ENCODE peak calls at places on chromosomes 13 and 19, in four cellular contexts. One of them, this sample, is unnamed.

GRCh38 chr13:24161010-24161775 is 673 bp downstream of the SPATA13 start:
- DNase-seq in K562: peak; percentile 10
- DNase-seq in H1: peak; percentile 75
- DNase-seq in HepG2: peak; percentile 55
- DNase-seq in this sample: peak; percentile 52

GRCh38 chr19:17837972-17838371 is 9.8 kb downstream of the JAK3 start:
- DNase-seq in K562: no peak
- DNase-seq in HepG2: no peak
- DNase-seq in H1: no peak
- DNase-seq in this sample: no peak

GRCh38 chr19:35879068-35879467 is 10.7 kb downstream of the APLP1 start:
- DNase-seq in K562: peak; percentile 43
- DNase-seq in HepG2: no peak
- DNase-seq in H1: no peak
- DNase-seq in this sample: peak; percentile 30

GRCh38 chr13:40315416-40316064 is 350.9 kb downstream of the FOXO1 start:
- DNase-seq in HepG2: no peak
- DNase-seq in K562: no peak
- DNase-seq in H1: no peak
- DNase-seq in this sample: no peak

GRCh38 chr19:18733196-18733647 is 49.7 kb downstream of the CRTC1 start:
- DNase-seq in K562: no peak
- DNase-seq in HepG2: peak; percentile 18
- DNase-seq in H1: no peak
- DNase-seq in this sample: no peak

GRCh38 chr19:44863990-44864389 is 17.9 kb downstream of the NECTIN2 start:
- DNase-seq in HepG2: no peak
- DNase-seq in H1: no peak
- DNase-seq in K562: no peak
- DNase-seq in this sample: no peak

GRCh38 chr19:33440682-33441081 is 67.2 kb downstream of the CEBPG start:
- DNase-seq in HepG2: no peak
- DNase-seq in K562: no peak
- DNase-seq in H1: no peak
- DNase-seq in this sample: no peak

GRCh38 chr13:44049546-44049945 is 169.8 kb downstream of the LACC1 start:
- DNase-seq in H1: no peak
- DNase-seq in K562: no peak
- DNase-seq in HepG2: no peak
- DNase-seq in this sample: no peak

GRCh38 chr19:13318190-13318589 is 168.0 kb downstream of the IER2 start:
- DNase-seq in H1: no peak
- DNase-seq in HepG2: no peak
- DNase-seq in K562: no peak
- DNase-seq in this sample: no peak

GRCh38 chr19:681029-681626 is 4.9 kb downstream of the FSTL3 start:
- DNase-seq in H1: no peak
- DNase-seq in K562: peak; percentile 93
- DNase-seq in HepG2: no peak
- DNase-seq in this sample: peak; percentile 96

GRCh38 chr13:110126391-110126961 is 180.5 kb downstream of the COL4A1 start:
- DNase-seq in HepG2: no peak
- DNase-seq in H1: no peak
- DNase-seq in K562: no peak
- DNase-seq in this sample: peak; percentile 54

GRCh38 chr13:111850458-111850857 is 216.5 kb upstream of the SOX1 start:
- DNase-seq in H1: peak; percentile 40
- DNase-seq in HepG2: no peak
- DNase-seq in K562: no peak
- DNase-seq in this sample: no peak

GRCh38 chr13:24127116-24127631 is 33.3 kb upstream of the SPATA13 start:
- DNase-seq in H1: no peak
- DNase-seq in K562: no peak
- DNase-seq in HepG2: no peak
- DNase-seq in this sample: no peak

GRCh38 chr19:47231215-47232054 is 436 bp upstream of the BBC3 start:
- DNase-seq in H1: peak; percentile 86
- DNase-seq in HepG2: peak; percentile 88
- DNase-seq in K562: peak; percentile 90
- DNase-seq in this sample: peak; percentile 85

GRCh38 chr13:111505175-111505777 is 184.8 kb downstream of the TEX29 start:
- DNase-seq in K562: peak; percentile 52
- DNase-seq in H1: peak; percentile 77
- DNase-seq in HepG2: peak; percentile 12
- DNase-seq in this sample: peak; percentile 90

GRCh38 chr13:109500146-109500773 is 286.1 kb downstream of the IRS2 start:
- DNase-seq in K562: no peak
- DNase-seq in H1: no peak
- DNase-seq in HepG2: no peak
- DNase-seq in this sample: peak; percentile 41

GRCh38 chr13:112150352-112150751 is 83.4 kb downstream of the SOX1 start:
- DNase-seq in K562: no peak
- DNase-seq in H1: no peak
- DNase-seq in HepG2: no peak
- DNase-seq in this sample: no peak

GRCh38 chr13:45207319-45207718 is 6.5 kb upstream of the KCTD4 start:
- DNase-seq in K562: no peak
- DNase-seq in HepG2: no peak
- DNase-seq in H1: no peak
- DNase-seq in this sample: no peak

GRCh38 chr19:16248380-16249023 is 50.8 kb downstream of the AP1M1 start:
- DNase-seq in HepG2: no peak
- DNase-seq in K562: no peak
- DNase-seq in H1: no peak
- DNase-seq in this sample: no peak

GRCh38 chr13:49791214-49791752 is 1.2 kb downstream of the KPNA3 start:
- DNase-seq in HepG2: peak; percentile 84
- DNase-seq in H1: no peak
- DNase-seq in K562: no peak
- DNase-seq in this sample: peak; percentile 51

GRCh38 chr13:21022694-21023325 is 38.6 kb downstream of the LATS2 start:
- DNase-seq in H1: no peak
- DNase-seq in K562: peak; percentile 11
- DNase-seq in HepG2: peak; percentile 23
- DNase-seq in this sample: peak; percentile 72

GRCh38 chr13:21020581-21020980 is 40.8 kb downstream of the LATS2 start:
- DNase-seq in H1: no peak
- DNase-seq in HepG2: no peak
- DNase-seq in K562: no peak
- DNase-seq in this sample: no peak

GRCh38 chr13:21022056-21022693 is 39.2 kb downstream of the LATS2 start:
- DNase-seq in H1: no peak
- DNase-seq in K562: no peak
- DNase-seq in HepG2: peak; percentile 80
- DNase-seq in this sample: no peak

GRCh38 chr13:21020176-21020575 is 41.2 kb downstream of the LATS2 start:
- DNase-seq in K562: no peak
- DNase-seq in H1: no peak
- DNase-seq in HepG2: no peak
- DNase-seq in this sample: no peak

DNA sequence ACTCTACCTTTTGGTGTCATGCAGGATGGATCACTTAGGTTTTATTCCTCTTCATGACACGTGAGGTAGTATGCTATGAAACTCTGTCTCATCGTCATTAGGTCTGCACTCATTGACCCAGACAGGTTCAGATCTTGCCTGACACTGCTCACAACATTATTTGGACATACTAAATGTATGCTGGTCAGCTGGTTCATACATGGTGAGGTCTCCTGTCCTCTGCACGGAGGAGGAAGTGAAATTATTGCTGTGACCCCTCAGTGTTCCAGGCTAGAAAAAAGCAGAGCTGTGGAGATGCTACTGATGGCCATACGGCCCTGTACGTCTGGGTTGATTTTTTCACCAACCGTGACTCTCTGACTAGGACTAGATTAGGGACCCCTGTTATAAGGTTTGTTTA is 35.8 kb downstream of the LATS2 start:
- DNase-seq in HepG2: no peak
- DNase-seq in K562: no peak
- DNase-seq in H1: no peak
- DNase-seq in this sample: no peak
- TF ChIP-seq CREB1 in HepG2: no peak
- TF ChIP-seq CREB1 in K562: no peak
- TF ChIP-seq CREB1 in H1: no peak
- TF ChIP-seq CREB1 in this sample: no peak

DNA sequence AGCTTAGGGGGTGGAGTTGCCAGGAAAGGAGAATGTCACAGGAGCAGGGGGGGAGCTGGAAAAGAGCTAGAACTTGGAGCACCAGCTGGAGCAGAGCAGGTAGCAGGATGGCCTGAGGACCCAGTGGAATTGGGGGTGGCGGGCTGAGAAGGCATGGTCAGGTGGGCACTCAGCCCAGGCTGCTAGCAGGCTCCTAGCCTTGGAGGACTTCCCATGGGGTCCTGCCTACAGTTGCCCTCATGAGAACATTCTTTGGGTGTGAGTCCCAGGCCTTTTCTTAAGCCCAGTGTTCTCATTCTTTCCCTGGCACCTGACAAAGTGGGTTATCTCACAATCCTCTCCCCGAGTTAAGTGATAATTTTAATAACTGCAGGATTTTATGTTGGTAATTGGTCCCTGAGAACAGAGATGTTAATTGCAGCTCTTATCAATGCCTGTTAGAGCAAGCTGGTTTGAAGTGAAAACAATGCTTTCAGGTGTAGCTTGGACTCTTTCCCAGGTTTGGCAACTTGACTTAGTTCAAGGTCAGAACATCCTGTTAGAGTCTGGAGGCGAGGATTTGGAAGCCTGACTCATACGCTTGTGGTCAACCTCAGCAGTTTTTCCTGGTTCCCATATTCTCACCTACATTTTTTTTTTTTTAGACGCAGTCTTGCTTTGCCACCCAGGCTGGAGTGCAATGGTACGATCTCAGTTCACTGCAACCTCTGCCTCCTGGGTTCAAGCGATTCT is 18.1 kb upstream of the OLFM4 start:
- DNase-seq in K562: no peak
- DNase-seq in H1: no peak
- DNase-seq in HepG2: peak; percentile 4
- DNase-seq in this sample: no peak
- TF ChIP-seq POLR2AphosphoS5 in K562: no peak
- TF ChIP-seq POLR2AphosphoS5 in H1: no peak
- TF ChIP-seq POLR2AphosphoS5 in HepG2: no peak
- TF ChIP-seq POLR2AphosphoS5 in this sample: no peak

GRCh38 chr13:79794936-79795335 is 314.0 kb downstream of the NDFIP2 start:
- DNase-seq in K562: no peak
- DNase-seq in H1: no peak
- DNase-seq in HepG2: no peak
- DNase-seq in this sample: no peak

GRCh38 chr13:79799049-79799448 is 318.1 kb downstream of the NDFIP2 start:
- DNase-seq in H1: no peak
- DNase-seq in HepG2: no peak
- DNase-seq in K562: no peak
- DNase-seq in this sample: no peak

GRCh38 chr13:79792716-79793115 is 311.8 kb downstream of the NDFIP2 start:
- DNase-seq in HepG2: no peak
- DNase-seq in H1: no peak
- DNase-seq in K562: no peak
- DNase-seq in this sample: no peak

GRCh38 chr13:79799466-79799865 is 318.5 kb downstream of the NDFIP2 start:
- DNase-seq in K562: no peak
- DNase-seq in H1: no peak
- DNase-seq in HepG2: no peak
- DNase-seq in this sample: no peak

GRCh38 chr13:79796116-79796515 is 315.2 kb downstream of the NDFIP2 start:
- DNase-seq in H1: no peak
- DNase-seq in K562: no peak
- DNase-seq in HepG2: no peak
- DNase-seq in this sample: no peak
- TF ChIP-seq CREB1 in H1: no peak
- TF ChIP-seq CREB1 in K562: no peak
- TF ChIP-seq CREB1 in HepG2: no peak
- TF ChIP-seq CREB1 in this sample: no peak

GRCh38 chr13:106981050-106981449 is 413.1 kb upstream of the ARGLU1 start:
- DNase-seq in HepG2: no peak
- DNase-seq in K562: no peak
- DNase-seq in H1: no peak
- DNase-seq in this sample: no peak
- TF ChIP-seq POLR2AphosphoS5 in HepG2: no peak
- TF ChIP-seq POLR2AphosphoS5 in K562: no peak
- TF ChIP-seq POLR2AphosphoS5 in H1: no peak
- TF ChIP-seq POLR2AphosphoS5 in this sample: no peak

This sample was measured in GM23338.